ENCODE peak calls at places on chromosomes 11 and 22, in six cellular contexts. H is HCT116, O is uterus, S is tibial nerve, F is lower leg skin, P is esophagus squamous epithelium. J is an unnamed sample.

GRCh38 chr11:69494851-69495250 is 13.4 kb downstream of the LINC01488 start:
- DNase-seq in H (no peak), F (no peak), P (no peak), O (no peak), S (no peak), J (no peak)

GRCh38 chr11:90930252-90930651 is 707.4 kb upstream of the CHORDC1 start:
- DNase-seq in H (no peak), S (no peak), O (no peak), P (no peak), F (no peak), J (no peak)

GRCh38 chr22:48709453-48709852 is 1118.2 kb downstream of the BRD1 start:
- DNase-seq in P (no peak), F (no peak), S (no peak), H (no peak), O (no peak), J (no peak)

GRCh38 chr22:46574993-46575914 is 37.8 kb upstream of the CELSR1 start:
- DNase-seq in O (no peak), F (peak; percentile 86), S (no peak), P (no peak), H (peak; percentile 46), J (no peak)

GRCh38 chr11:102989379-102990047 is 34.0 kb upstream of the MMP13 start:
- DNase-seq in P (no peak), H (no peak), F (no peak), O (no peak), S (no peak), J (no peak)

GRCh38 chr11:134119094-134119493 is 50.2 kb downstream of the JAM3 start:
- DNase-seq in F (no peak), S (no peak), H (no peak), P (no peak), O (no peak), J (no peak)

GRCh38 chr11:57903441-57904123 is 120.1 kb upstream of the OR9Q1 start:
- DNase-seq in F (peak; percentile 89), S (no peak), P (no peak), O (no peak), H (peak; percentile 74), J (peak; percentile 33)

GRCh38 chr11:111419181-111419580 is 40.1 kb upstream of the POU2AF1 start:
- DNase-seq in F (no peak), S (no peak), P (no peak), O (no peak), H (no peak), J (no peak)

GRCh38 chr11:111357150-111358037 is 21.7 kb downstream of the POU2AF1 start:
- DNase-seq in H (no peak), F (peak; percentile 70), O (no peak), P (no peak), S (no peak), J (no peak)

GRCh38 chr11:121119444-121119843 is 18.4 kb downstream of the TECTA start:
- DNase-seq in P (no peak), H (no peak), O (no peak), S (no peak), F (no peak), J (no peak)

GRCh38 chr11:44014968-44015623 is 32.7 kb upstream of the ACCSL start:
- DNase-seq in P (no peak), F (peak; percentile 10), H (no peak), O (no peak), S (no peak), J (no peak)

GRCh38 chr11:30960387-30960992 is 374.3 kb upstream of the MPPED2 start:
- DNase-seq in S (no peak), P (no peak), F (no peak), O (no peak), H (peak; percentile 35), J (peak; percentile 3)

GRCh38 chr11:32886180-32886579 is 6.4 kb upstream of the QSER1 start:
- DNase-seq in S (no peak), H (no peak), P (no peak), F (no peak), O (no peak), J (no peak)

GRCh38 chr22:30535182-30535581 is 11.4 kb downstream of the SEC14L6 start:
- DNase-seq in H (no peak), F (no peak), O (no peak), P (no peak), S (no peak), J (no peak)

GRCh38 chr22:37310815-37311595 is 28.7 kb downstream of the CYTH4 start:
- DNase-seq in P (no peak), F (no peak), O (no peak), S (no peak), H (no peak), J (no peak)

GRCh38 chr11:70247042-70247709 is 23.3 kb upstream of the PPFIA1 start:
- DNase-seq in P (no peak), H (no peak), F (no peak), O (no peak), S (no peak), J (no peak)

GRCh38 chr22:24681236-24681635 is 78.2 kb downstream of the GGT1 start:
- DNase-seq in O (no peak), P (no peak), H (no peak), F (no peak), S (no peak), J (no peak)

GRCh38 chr22:49425356-49425755 is 402.3 kb downstream of the BRD1 start:
- DNase-seq in O (no peak), P (no peak), S (no peak), F (peak; percentile 59), H (no peak), J (no peak)

GRCh38 chr22:46537221-46537945 is at the start of gene CELSR1:
- DNase-seq in H (no peak), P (no peak), F (no peak), O (no peak), S (no peak), J (no peak)

GRCh38 chr11:104946907-104947306 is 21.5 kb downstream of the CASP4 start:
- DNase-seq in H (peak; percentile 35), S (no peak), P (no peak), O (no peak), F (no peak), J (peak; percentile 45)

GRCh38 chr11:100574894-100575769 is 112.0 kb upstream of the ARHGAP42 start:
- DNase-seq in H (peak; percentile 13), P (no peak), O (no peak), F (no peak), S (no peak), J (peak; percentile 2)

GRCh38 chr11:61037694-61038093 is 64.6 kb upstream of the CD5 start:
- DNase-seq in S (no peak), P (no peak), F (no peak), H (no peak), O (no peak), J (no peak)

GRCh38 chr11:17735823-17736772 is 1.5 kb downstream of the KCNC1 start:
- DNase-seq in H (no peak), F (no peak), O (no peak), S (no peak), P (no peak), J (no peak)

GRCh38 chr11:71066311-71066710 is 186.1 kb downstream of the SHANK2 start:
- DNase-seq in P (no peak), F (no peak), H (no peak), O (no peak), S (no peak), J (no peak)

GRCh38 chr11:91239359-91239758 is 985.3 kb upstream of the FAT3 start:
- DNase-seq in S (no peak), F (no peak), H (no peak), P (no peak), O (no peak), J (no peak)

GRCh38 chr11:73547706-73548105 is 50.2 kb downstream of the FAM168A start:
- DNase-seq in O (no peak), F (no peak), S (no peak), H (no peak), P (no peak), J (no peak)

GRCh38 chr11:2885676-2886081 is at the start of gene CDKN1C:
- DNase-seq in S (peak; percentile 91), F (peak; percentile 98), O (peak; percentile 95), H (peak; percentile 59), P (no peak), J (peak; percentile 88)
- TF ChIP-seq POLR2A in S (peak; percentile 95), F (no peak), O (peak; percentile 98), H (peak; percentile 93), P (peak; percentile 13), J (peak; percentile 50)

GRCh38 chr11:64207247-64208085 is 945 bp downstream of the FERMT3 start:
- DNase-seq in H (no peak), F (peak; percentile 92), P (no peak), S (no peak), O (peak; percentile 72), J (peak; percentile 93)
- TF ChIP-seq POLR2A in H (no peak), F (no peak), P (no peak), S (no peak), O (no peak), J (peak; percentile 80)

DNA sequence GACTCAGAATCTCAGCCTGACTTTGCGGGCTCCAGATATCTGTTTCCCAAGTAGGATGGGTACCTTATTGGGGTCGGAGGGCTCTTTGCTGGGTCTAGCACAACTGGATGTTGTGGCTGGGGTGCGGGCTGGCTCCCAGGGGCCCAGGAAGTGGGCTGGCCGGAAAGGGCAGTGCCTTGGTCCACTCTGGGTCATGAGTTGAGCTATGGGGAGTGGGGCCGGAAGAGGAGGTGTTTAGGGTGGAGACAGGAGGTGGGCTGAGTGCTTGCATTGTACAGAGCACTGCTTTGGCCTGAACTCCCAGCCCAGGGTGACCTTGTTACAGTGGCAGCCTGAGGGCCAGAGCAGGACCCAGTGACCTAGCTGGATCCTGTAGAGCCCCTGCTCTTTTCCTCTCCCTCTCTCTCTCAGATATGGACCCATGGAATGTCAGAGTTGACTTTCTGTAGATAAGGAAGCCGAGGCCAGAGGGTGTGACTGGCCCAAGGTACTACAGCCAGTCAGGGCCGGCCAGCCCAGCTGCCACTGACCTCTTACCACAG is 13.2 kb downstream of the PHLDB1 start:
- DNase-seq in S (no peak), H (no peak), O (no peak), F (peak; percentile 86), P (no peak), J (no peak)
- TF ChIP-seq POLR2A in S (no peak), H (no peak), O (no peak), F (no peak), P (no peak), J (no peak)

GRCh38 chr11:27618591-27618990 is 81.7 kb downstream of the BDNF start:
- DNase-seq in F (no peak), H (no peak), O (no peak), P (no peak), S (no peak), J (no peak)

GRCh38 chr11:27619039-27619438 is 81.2 kb downstream of the BDNF start:
- DNase-seq in H (no peak), F (no peak), S (no peak), O (no peak), P (no peak), J (no peak)

GRCh38 chr11:27614092-27614491 is 86.2 kb downstream of the BDNF start:
- DNase-seq in O (no peak), P (no peak), S (no peak), H (no peak), F (no peak), J (no peak)

GRCh38 chr11:27615833-27616232 is 84.4 kb downstream of the BDNF start:
- DNase-seq in F (no peak), S (no peak), P (no peak), O (no peak), H (no peak), J (no peak)

DNA sequence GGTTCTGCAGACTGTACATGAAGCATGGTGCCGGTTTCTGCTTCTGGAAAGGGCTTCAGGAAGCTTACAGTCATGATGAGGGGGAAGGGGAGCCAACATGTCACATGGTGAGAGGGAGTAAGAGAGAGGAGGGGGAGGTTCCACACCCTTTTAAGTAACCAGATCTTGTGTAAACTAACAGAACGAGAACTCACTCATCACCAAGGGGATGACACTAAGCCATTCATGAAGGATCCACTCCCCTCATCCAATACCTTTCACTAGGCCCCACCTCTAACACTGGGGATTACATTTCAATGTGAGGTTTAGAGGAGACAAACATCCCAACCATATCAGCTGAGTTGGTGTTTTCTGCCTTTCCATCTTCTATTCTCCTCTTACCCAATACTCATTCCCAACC is 83.5 kb downstream of the BDNF start:
- DNase-seq in P (no peak), S (no peak), F (no peak), H (no peak), O (no peak), J (no peak)
- TF ChIP-seq POLR2A in P (no peak), S (no peak), F (no peak), H (no peak), O (no peak), J (no peak)